ENCODE peak calls at places on chromosomes 1 and 21, in four cellular contexts. One of them, this sample, is unnamed.

GRCh38 chr1:7223334-7224080 is 438.3 kb downstream of the CAMTA1 start:
- DNase-seq in K562: no peak
- DNase-seq in HepG2: no peak
- DNase-seq in GM12878: no peak
- DNase-seq in this sample: no peak

GRCh38 chr1:85898861-85899260 is 190.6 kb upstream of the ZNHIT6 start:
- DNase-seq in K562: no peak
- DNase-seq in HepG2: no peak
- DNase-seq in GM12878: no peak
- DNase-seq in this sample: no peak

GRCh38 chr1:59076612-59077011 is 220.3 kb upstream of the FGGY start:
- DNase-seq in K562: peak
- DNase-seq in HepG2: no peak
- DNase-seq in GM12878: no peak
- DNase-seq in this sample: no peak

GRCh38 chr1:6962390-6962955 is 177.2 kb downstream of the CAMTA1 start:
- DNase-seq in K562: peak
- DNase-seq in HepG2: no peak
- DNase-seq in GM12878: peak
- DNase-seq in this sample: peak

GRCh38 chr1:179353546-179353945 is 12.2 kb upstream of the AXDND1 start:
- DNase-seq in K562: peak
- DNase-seq in HepG2: no peak
- DNase-seq in GM12878: no peak
- DNase-seq in this sample: no peak

GRCh38 chr21:29299046-29299905 is 554 bp downstream of the BACH1 start:
- DNase-seq in K562: peak
- DNase-seq in HepG2: peak
- DNase-seq in GM12878: no peak
- DNase-seq in this sample: peak

GRCh38 chr1:155961937-155962336 is 16.4 kb downstream of the ARHGEF2 start:
- DNase-seq in K562: no peak
- DNase-seq in HepG2: no peak
- DNase-seq in GM12878: no peak
- DNase-seq in this sample: no peak

GRCh38 chr1:230594374-230594773 is 47.9 kb upstream of the COG2 start:
- DNase-seq in K562: no peak
- DNase-seq in HepG2: no peak
- DNase-seq in GM12878: no peak
- DNase-seq in this sample: no peak

GRCh38 chr1:107935396-107936064 is 29.4 kb downstream of the VAV3 start:
- DNase-seq in K562: no peak
- DNase-seq in HepG2: no peak
- DNase-seq in GM12878: peak
- DNase-seq in this sample: no peak

GRCh38 chr1:155253208-155253607 is 2.1 kb downstream of the ENTREP3 start:
- DNase-seq in K562: no peak
- DNase-seq in HepG2: no peak
- DNase-seq in GM12878: no peak
- DNase-seq in this sample: no peak

GRCh38 chr1:11354893-11355593 is 82.0 kb downstream of the UBIAD1 start:
- DNase-seq in K562: no peak
- DNase-seq in HepG2: no peak
- DNase-seq in GM12878: no peak
- DNase-seq in this sample: no peak

GRCh38 chr21:45930792-45931191 is 50.8 kb upstream of the COL6A1 start:
- DNase-seq in K562: no peak
- DNase-seq in HepG2: no peak
- DNase-seq in GM12878: no peak
- DNase-seq in this sample: no peak

GRCh38 chr1:155379180-155379876 is 58.6 kb downstream of the RUSC1 start:
- DNase-seq in K562: no peak
- DNase-seq in HepG2: no peak
- DNase-seq in GM12878: no peak
- DNase-seq in this sample: peak

GRCh38 chr1:205980182-205980830 is 22.9 kb downstream of the RAB7B start:
- DNase-seq in K562: no peak
- DNase-seq in HepG2: no peak
- DNase-seq in GM12878: no peak
- DNase-seq in this sample: no peak

GRCh38 chr1:87279966-87280535 is 48.6 kb upstream of the LMO4 start:
- DNase-seq in K562: peak
- DNase-seq in HepG2: no peak
- DNase-seq in GM12878: no peak
- DNase-seq in this sample: no peak

GRCh38 chr21:29499734-29500343 is 201.1 kb downstream of the BACH1 start:
- DNase-seq in K562: peak
- DNase-seq in HepG2: peak
- DNase-seq in GM12878: no peak
- DNase-seq in this sample: peak

GRCh38 chr1:111758373-111758772 is 2.7 kb downstream of the DDX20 start:
- DNase-seq in K562: no peak
- DNase-seq in HepG2: no peak
- DNase-seq in GM12878: no peak
- DNase-seq in this sample: no peak

GRCh38 chr1:234656981-234657651 is 47.1 kb upstream of the IRF2BP2 start:
- DNase-seq in K562: peak
- DNase-seq in HepG2: peak
- DNase-seq in GM12878: no peak
- DNase-seq in this sample: no peak

GRCh38 chr1:155513300-155513926 is 49.2 kb downstream of the ASH1L start:
- DNase-seq in K562: no peak
- DNase-seq in HepG2: no peak
- DNase-seq in GM12878: no peak
- DNase-seq in this sample: no peak

GRCh38 chr1:167502719-167503452 is 15.4 kb downstream of the CD247 start:
- DNase-seq in K562: no peak
- DNase-seq in HepG2: no peak
- DNase-seq in GM12878: no peak
- DNase-seq in this sample: no peak

GRCh38 chr1:172178846-172179245 is 241.6 kb upstream of the C1orf105 start:
- DNase-seq in K562: no peak
- DNase-seq in HepG2: no peak
- DNase-seq in GM12878: no peak
- DNase-seq in this sample: no peak

GRCh38 chr1:204348722-204349121 is 11.0 kb downstream of the PLEKHA6 start:
- DNase-seq in K562: peak
- DNase-seq in HepG2: peak
- DNase-seq in GM12878: no peak
- DNase-seq in this sample: no peak

GRCh38 chr1:204171751-204172178 is 5.6 kb upstream of the REN start:
- DNase-seq in K562: no peak
- DNase-seq in HepG2: peak
- DNase-seq in GM12878: no peak
- DNase-seq in this sample: no peak

GRCh38 chr1:208455821-208456220 is 211.6 kb upstream of the PLXNA2 start:
- DNase-seq in K562: no peak
- DNase-seq in HepG2: no peak
- DNase-seq in GM12878: no peak
- DNase-seq in this sample: no peak

GRCh38 chr1:95852483-95853070 is 618.6 kb downstream of the RWDD3 start:
- DNase-seq in K562: no peak
- DNase-seq in HepG2: no peak
- DNase-seq in GM12878: no peak
- DNase-seq in this sample: no peak

GRCh38 chr1:69513621-69514020 is 54.1 kb upstream of the LRRC7 start:
- DNase-seq in K562: no peak
- DNase-seq in HepG2: no peak
- DNase-seq in GM12878: no peak
- DNase-seq in this sample: no peak

DNA sequence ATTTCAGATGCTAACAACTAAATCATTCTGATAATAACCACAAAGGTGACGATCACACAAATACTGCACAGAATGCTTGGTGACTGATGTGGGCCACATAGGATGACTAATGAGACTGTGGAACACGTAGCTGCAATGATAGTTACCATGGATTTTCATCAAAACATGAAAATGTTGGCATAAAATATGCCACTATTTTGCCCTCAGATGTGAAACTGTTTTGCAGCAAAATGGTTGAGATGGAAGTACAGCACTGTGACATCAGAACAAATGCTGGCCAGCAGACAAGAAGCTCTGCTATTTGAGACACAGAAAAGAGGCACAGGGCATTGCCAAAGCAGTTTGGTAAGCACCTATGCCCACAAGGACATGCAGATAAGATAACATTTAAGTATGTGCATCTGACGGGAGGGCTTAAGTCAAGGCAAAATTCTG is 83.8 kb downstream of the NIBAN1 start:
- DNase-seq in K562: no peak
- DNase-seq in HepG2: no peak
- DNase-seq in GM12878: no peak
- DNase-seq in this sample: no peak
- TF ChIP-seq TARDBP in K562: no peak
- TF ChIP-seq TARDBP in HepG2: no peak
- TF ChIP-seq TARDBP in GM12878: no peak
- TF ChIP-seq TARDBP in this sample: no peak

GRCh38 chr1:224058303-224058702 is 55.6 kb upstream of the FBXO28 start:
- DNase-seq in K562: no peak
- DNase-seq in HepG2: no peak
- DNase-seq in GM12878: no peak
- DNase-seq in this sample: no peak
- TF ChIP-seq SP1 in K562: no peak
- TF ChIP-seq SP1 in HepG2: no peak
- TF ChIP-seq SP1 in GM12878: no peak
- TF ChIP-seq SP1 in this sample: no peak

DNA sequence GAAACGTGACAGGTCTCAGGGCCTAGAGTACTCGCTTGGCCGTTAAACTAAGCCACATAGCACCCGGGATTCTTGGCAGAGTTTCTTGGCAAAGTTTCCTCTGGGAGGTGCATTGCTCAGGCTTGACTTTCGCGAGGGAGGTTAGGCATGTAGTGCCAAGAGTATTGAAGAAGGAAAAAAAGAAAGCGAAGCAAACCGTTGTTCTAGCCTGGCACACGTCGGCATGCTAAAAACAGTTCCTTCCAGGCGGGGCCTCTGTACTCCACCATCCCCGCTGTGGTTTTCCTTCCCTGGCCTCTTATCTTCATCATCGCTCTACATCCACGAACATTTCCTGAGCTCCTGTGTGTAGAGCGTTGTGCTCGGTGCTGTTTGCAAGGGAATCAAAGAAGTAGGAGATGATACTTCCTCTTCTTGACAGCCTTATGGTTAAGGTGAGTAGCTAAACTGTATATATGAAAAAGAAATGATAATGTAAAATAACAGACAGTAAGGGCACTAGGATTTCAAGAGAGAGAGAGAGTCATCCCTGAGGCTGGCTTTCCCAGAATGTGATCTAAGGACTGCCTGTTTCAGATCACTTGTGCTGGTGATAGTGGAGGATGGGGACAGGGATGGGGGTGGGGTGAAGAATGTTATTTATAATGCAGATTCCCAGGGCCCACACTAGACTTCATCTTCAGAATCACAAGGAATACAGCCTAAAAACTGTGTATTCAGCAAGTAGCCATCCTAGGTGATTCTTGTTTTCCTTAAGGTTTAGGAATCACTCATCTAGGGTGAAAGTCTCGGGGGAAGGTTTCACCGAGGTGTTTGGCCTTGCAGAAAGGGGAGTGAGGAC is 18.9 kb downstream of the RNF220 start:
- DNase-seq in K562: no peak
- DNase-seq in HepG2: no peak
- DNase-seq in GM12878: no peak
- DNase-seq in this sample: no peak
- TF ChIP-seq TARDBP in K562: no peak
- TF ChIP-seq TARDBP in HepG2: no peak
- TF ChIP-seq TARDBP in GM12878: no peak
- TF ChIP-seq TARDBP in this sample: no peak

GRCh38 chr1:152189657-152190442 is 30.8 kb upstream of the RPTN start:
- DNase-seq in K562: peak
- DNase-seq in HepG2: peak
- DNase-seq in GM12878: no peak
- DNase-seq in this sample: peak
- TF ChIP-seq SP1 in K562: no peak
- TF ChIP-seq SP1 in HepG2: no peak
- TF ChIP-seq SP1 in GM12878: no peak
- TF ChIP-seq SP1 in this sample: no peak

DNA sequence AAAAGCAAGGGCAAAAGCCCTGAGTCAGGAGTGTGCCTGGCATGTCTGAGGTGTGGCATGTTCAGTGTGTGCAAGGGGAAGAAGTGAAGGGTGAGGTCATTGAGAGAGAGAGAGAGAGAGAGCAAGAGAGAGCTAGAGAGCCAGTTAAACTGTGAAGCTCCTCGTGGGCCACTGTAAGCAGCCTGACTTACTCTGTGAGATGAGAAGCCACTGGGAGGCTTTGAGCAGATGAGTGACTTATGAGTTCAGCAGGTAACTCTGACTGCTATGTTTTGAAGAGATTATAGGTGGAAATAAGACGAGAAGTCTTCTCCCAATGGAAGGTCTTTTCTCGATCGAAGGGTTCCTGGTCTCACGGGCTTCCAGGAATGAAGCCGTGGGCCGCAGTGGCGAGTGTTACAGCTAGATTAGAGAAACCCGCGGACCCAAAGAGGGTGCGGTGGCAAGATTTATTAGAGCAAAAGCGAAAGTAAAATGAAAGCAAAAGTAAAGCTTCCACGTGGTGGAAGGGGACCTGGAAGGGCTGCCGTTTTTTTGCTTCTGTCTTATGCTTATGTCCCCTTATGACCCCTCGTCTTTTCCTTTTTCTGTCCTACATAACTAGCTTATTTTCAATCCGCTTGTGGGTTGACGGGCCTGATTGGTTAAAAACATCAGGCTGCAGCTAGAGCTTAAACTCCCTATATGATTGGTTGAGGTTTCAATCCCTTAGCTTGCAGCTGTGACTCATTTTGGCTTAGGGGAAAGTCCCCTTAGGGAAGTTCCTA is 323.1 kb upstream of the FAM78B start:
- DNase-seq in K562: peak
- DNase-seq in HepG2: peak
- DNase-seq in GM12878: peak
- DNase-seq in this sample: no peak
- TF ChIP-seq TARDBP in K562: no peak
- TF ChIP-seq TARDBP in HepG2: no peak
- TF ChIP-seq TARDBP in GM12878: no peak
- TF ChIP-seq TARDBP in this sample: no peak

This sample was measured in HEK293T.